ENCODE peak calls at places on chromosome 20, in ten cellular contexts. Q, R, Y, O, W, U, Z, M, X and J are unnamed samples.

GRCh38 chr20:36745234-36745926 is 510 bp downstream of the NDRG3 start:
- DNase-seq in Q (peak), R (no peak), Y (no peak), O (peak), W (no peak), U (no peak), Z (peak), M (peak), X (no peak), J (no peak)

GRCh38 chr20:19981091-19981490 is 36.1 kb upstream of the NAA20 start:
- DNase-seq in Q (no peak), R (no peak), Y (no peak), O (no peak), W (peak), U (no peak), Z (no peak), M (no peak), X (no peak), J (no peak)

GRCh38 chr20:49405062-49405683 is 77.3 kb downstream of the KCNB1 start:
- DNase-seq in Q (no peak), R (no peak), Y (no peak), O (no peak), W (no peak), U (no peak), Z (no peak), M (no peak), X (no peak), J (no peak)

GRCh38 chr20:53805895-53806384 is 212.3 kb upstream of the ZNF217 start:
- DNase-seq in Q (no peak), R (no peak), Y (no peak), O (peak), W (no peak), U (no peak), Z (no peak), M (no peak), X (no peak), J (no peak)

GRCh38 chr20:3812975-3813599 is 7.3 kb upstream of the AP5S1 start:
- DNase-seq in Q (no peak), R (no peak), Y (no peak), O (no peak), W (no peak), U (no peak), Z (no peak), M (peak), X (no peak), J (no peak)

GRCh38 chr20:20024942-20025341 is 7.8 kb downstream of the NAA20 start:
- DNase-seq in Q (no peak), R (no peak), Y (no peak), O (no peak), W (no peak), U (no peak), Z (no peak), M (no peak), X (no peak), J (no peak)

GRCh38 chr20:32585011-32585518 is at the start of gene NOL4L:
- DNase-seq in Q (peak), R (peak), Y (peak), O (no peak), W (no peak), U (peak), Z (peak), M (no peak), X (no peak), J (peak)

GRCh38 chr20:13690948-13691347 is 52.2 kb upstream of the TASP1 start:
- DNase-seq in Q (no peak), R (no peak), Y (no peak), O (no peak), W (no peak), U (no peak), Z (no peak), M (no peak), X (no peak), J (no peak)

GRCh38 chr20:63453029-63453523 is 19.4 kb downstream of the KCNQ2 start:
- DNase-seq in Q (peak), R (no peak), Y (peak), O (no peak), W (no peak), U (no peak), Z (peak), M (no peak), X (no peak), J (peak)

GRCh38 chr20:39775110-39775509 is 813.0 kb downstream of the DHX35 start:
- DNase-seq in Q (no peak), R (no peak), Y (no peak), O (no peak), W (no peak), U (no peak), Z (no peak), M (peak), X (no peak), J (no peak)

GRCh38 chr20:2300002-2300401 is 4.2 kb downstream of the TGM3 start:
- DNase-seq in Q (no peak), R (no peak), Y (no peak), O (no peak), W (no peak), U (no peak), Z (no peak), M (no peak), X (no peak), J (no peak)

GRCh38 chr20:25468126-25469075 is 60.9 kb downstream of the GINS1 start:
- DNase-seq in Q (no peak), R (no peak), Y (no peak), O (no peak), W (no peak), U (peak), Z (no peak), M (peak), X (no peak), J (no peak)

GRCh38 chr20:44780226-44780625 is 30.1 kb downstream of the RIMS4 start:
- DNase-seq in Q (peak), R (peak), Y (no peak), O (peak), W (no peak), U (peak), Z (peak), M (no peak), X (no peak), J (no peak)

GRCh38 chr20:45963059-45964011 is 8.7 kb downstream of the ZNF335 start:
- DNase-seq in Q (peak), R (no peak), Y (peak), O (no peak), W (no peak), U (peak), Z (peak), M (peak), X (no peak), J (no peak)

GRCh38 chr20:3995067-3995748 is 20.1 kb downstream of the RNF24 start:
- DNase-seq in Q (peak), R (no peak), Y (no peak), O (no peak), W (no peak), U (no peak), Z (peak), M (no peak), X (no peak), J (no peak)

GRCh38 chr20:59603727-59604608 is at the start of gene PHACTR3:
- DNase-seq in Q (peak), R (peak), Y (peak), O (no peak), W (no peak), U (no peak), Z (no peak), M (no peak), X (no peak), J (no peak)

GRCh38 chr20:10927936-10928860 is 254.4 kb upstream of the JAG1 start:
- DNase-seq in Q (no peak), R (no peak), Y (no peak), O (no peak), W (no peak), U (no peak), Z (no peak), M (no peak), X (no peak), J (no peak)

GRCh38 chr20:34872604-34873224 is at the start of gene GGT7:
- DNase-seq in Q (peak), R (peak), Y (peak), O (peak), W (peak), U (peak), Z (peak), M (peak), X (peak), J (peak)

GRCh38 chr20:9918360-9918759 is 79.5 kb upstream of the PAK5 start:
- DNase-seq in Q (no peak), R (no peak), Y (no peak), O (no peak), W (no peak), U (no peak), Z (no peak), M (no peak), X (no peak), J (no peak)

GRCh38 chr20:59783020-59784010 is 150.1 kb downstream of the SYCP2 start:
- DNase-seq in Q (peak), R (peak), Y (peak), O (peak), W (peak), U (no peak), Z (peak), M (no peak), X (peak), J (peak)

GRCh38 chr20:347640-348484 is 951 bp downstream of the NRSN2 start:
- DNase-seq in Q (peak), R (peak), Y (peak), O (peak), W (no peak), U (peak), Z (peak), M (peak), X (peak), J (peak)
- TF ChIP-seq POLR2AphosphoS5 in Q (peak), R (peak), Y (peak), O (peak), W (peak), U (peak), Z (no peak), M (peak), X (peak), J (no peak)

GRCh38 chr20:41138217-41138526 is 829 bp downstream of the PLCG1 start:
- DNase-seq in Q (no peak), R (no peak), Y (no peak), O (no peak), W (no peak), U (no peak), Z (no peak), M (no peak), X (no peak), J (no peak)
- TF ChIP-seq POLR2AphosphoS5 in Q (no peak), R (no peak), Y (no peak), O (no peak), W (no peak), U (no peak), Z (no peak), M (no peak), X (no peak), J (no peak)

GRCh38 chr20:5731753-5732366 is 18.3 kb upstream of the SHLD1 start:
- DNase-seq in Q (no peak), R (no peak), Y (no peak), O (no peak), W (no peak), U (no peak), Z (no peak), M (no peak), X (no peak), J (peak)
- TF ChIP-seq POLR2AphosphoS5 in Q (no peak), R (no peak), Y (no peak), O (no peak), W (no peak), U (no peak), Z (no peak), M (no peak), X (peak), J (no peak)

DNA sequence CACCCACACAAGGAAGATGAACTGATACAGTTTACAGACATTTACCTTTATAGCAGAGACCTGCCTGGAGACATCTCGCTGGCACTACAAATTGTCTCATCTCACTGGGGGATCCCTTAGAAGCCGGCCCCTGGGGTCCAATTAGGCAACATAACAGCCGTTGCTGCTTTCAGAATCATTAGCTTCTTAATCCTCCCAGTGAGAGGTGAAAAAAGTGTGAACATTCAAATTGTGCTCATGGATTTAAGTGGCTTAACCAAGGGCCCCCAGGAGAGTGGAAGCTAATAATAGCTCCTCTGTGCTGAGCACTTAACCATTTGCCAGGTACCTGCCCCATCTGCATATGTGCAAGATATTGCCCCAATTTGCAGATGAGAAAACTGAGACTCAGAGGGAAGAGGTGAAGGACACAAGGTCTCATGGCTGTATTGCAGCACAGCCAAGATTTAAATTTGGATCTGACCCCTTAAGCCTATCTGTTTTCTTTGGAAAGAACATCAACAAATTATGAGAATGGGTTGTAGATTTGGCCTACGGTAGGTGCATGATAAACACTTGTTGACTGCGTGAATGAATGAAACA is 101.0 kb downstream of the EYA2 start:
- DNase-seq in Q (no peak), R (no peak), Y (no peak), O (no peak), W (no peak), U (peak), Z (no peak), M (no peak), X (no peak), J (no peak)
- TF ChIP-seq POLR2AphosphoS5 in Q (no peak), R (no peak), Y (no peak), O (no peak), W (no peak), U (no peak), Z (no peak), M (no peak), X (no peak), J (no peak)

DNA sequence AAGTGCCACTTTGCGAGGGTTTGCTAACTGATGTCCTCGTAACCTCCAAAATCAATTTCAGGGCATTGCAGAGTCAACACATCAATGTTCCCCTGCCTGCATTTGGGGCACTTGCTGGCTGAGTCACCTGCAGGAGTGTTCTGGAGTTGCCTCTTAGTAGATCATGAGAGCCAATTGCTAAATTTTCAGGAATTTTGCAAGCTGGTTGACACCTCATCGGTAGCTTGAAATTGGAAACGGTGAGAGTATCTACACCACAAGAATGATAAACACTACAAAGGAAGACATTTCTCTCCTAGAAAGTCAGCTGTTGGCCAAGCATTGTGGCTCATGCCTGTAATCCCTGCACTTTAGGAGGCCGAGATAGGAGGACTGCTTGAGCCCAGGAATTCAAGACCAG is 10.8 kb upstream of the BFSP1 start:
- DNase-seq in Q (no peak), R (no peak), Y (no peak), O (no peak), W (no peak), U (no peak), Z (no peak), M (no peak), X (no peak), J (no peak)
- TF ChIP-seq POLR2AphosphoS5 in Q (no peak), R (no peak), Y (no peak), O (peak), W (no peak), U (no peak), Z (no peak), M (no peak), X (no peak), J (no peak)

DNA sequence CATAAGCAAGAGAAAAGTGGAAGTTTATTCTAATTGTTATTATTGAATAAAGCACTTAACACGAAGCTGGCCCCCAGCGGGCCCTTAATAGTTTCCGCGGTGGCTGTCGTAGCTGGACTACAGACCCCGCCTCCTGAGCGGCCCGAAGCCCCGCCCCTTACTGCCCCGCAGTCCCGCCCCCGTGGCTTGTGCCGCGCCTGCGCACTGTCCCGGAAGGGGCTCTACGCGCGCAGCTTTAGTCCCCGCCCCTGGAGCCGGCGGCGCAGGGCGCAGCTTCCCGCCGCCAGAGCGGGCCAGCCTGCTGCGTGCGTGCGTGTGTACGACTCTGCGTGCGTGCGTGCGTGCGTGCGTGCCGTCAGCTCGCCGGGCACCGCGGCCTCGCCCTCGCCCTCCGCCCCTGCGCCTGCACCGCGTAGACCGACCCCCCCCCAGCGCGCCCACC is at the start of gene VAPB:
- DNase-seq in Q (peak), R (peak), Y (peak), O (peak), W (peak), U (peak), Z (peak), M (peak), X (peak), J (peak)
- TF ChIP-seq POLR2AphosphoS5 in Q (peak), R (peak), Y (peak), O (peak), W (peak), U (peak), Z (peak), M (peak), X (peak), J (peak)

DNA sequence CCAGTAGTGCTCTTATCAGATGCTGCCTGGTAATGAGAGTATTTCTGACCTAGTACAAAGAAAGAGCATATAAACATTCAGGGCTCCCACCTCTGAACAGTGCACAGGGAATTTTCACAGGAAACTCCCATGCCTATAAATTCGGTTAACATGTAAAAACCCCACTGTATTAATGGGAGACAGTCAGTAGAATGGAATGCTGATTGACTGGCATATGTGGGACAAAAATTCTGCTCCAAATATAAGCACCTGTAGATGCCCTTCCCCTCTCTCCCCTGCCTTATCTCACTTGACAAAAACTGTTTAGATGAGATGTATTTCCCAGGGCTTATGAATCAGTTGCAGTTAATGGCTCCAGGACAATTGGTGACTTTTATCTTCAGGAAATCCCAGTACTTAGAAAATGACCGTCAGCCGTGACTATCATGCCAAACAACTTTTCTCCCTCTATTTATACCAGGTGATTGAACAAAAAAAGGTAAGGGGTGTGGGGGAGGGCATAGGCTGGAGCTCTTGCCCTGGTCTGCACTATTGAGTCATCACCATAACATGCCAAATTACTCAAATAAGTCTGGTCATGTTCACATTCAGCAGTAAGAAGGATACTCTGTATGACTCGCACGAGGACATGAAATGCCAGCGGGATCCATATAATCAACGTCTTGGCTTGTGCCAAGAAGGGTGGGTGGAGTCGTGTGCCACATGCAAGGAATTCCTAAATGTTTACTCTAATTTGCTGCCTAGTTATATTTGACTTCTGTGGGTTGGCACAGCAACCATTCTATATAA is 176.4 kb upstream of the BMP2 start:
- DNase-seq in Q (no peak), R (no peak), Y (no peak), O (peak), W (no peak), U (no peak), Z (no peak), M (no peak), X (no peak), J (no peak)
- TF ChIP-seq POLR2AphosphoS5 in Q (no peak), R (no peak), Y (no peak), O (no peak), W (no peak), U (no peak), Z (no peak), M (no peak), X (no peak), J (no peak)